ENCODE peak calls at places on chromosomes 6 and 20, in five cellular contexts. C, J, D, F and N are unnamed samples.

GRCh38 chr6:43274916-43275597 is 23.0 kb upstream of the SLC22A7 start:
- DNase-seq in F (no peak), C (no peak), D (no peak), J (no peak), N (peak; percentile 32)

GRCh38 chr6:152170702-152171667 is 363.5 kb downstream of the ESR1 start:
- DNase-seq in D (no peak), F (no peak), J (peak; percentile 97), C (peak; percentile 93), N (no peak)

GRCh38 chr20:46022411-46023147 is 6.4 kb upstream of the SLC12A5 start:
- DNase-seq in D (peak; percentile 68), C (peak; percentile 48), J (no peak), F (peak; percentile 78), N (peak; percentile 72)

GRCh38 chr6:91483415-91483814 is 896.5 kb upstream of the MAP3K7 start:
- DNase-seq in D (no peak), C (no peak), F (no peak), J (no peak), N (no peak)

GRCh38 chr6:159017757-159018559 is 18.0 kb upstream of the RSPH3 start:
- DNase-seq in J (no peak), F (no peak), C (no peak), D (no peak), N (no peak)

GRCh38 chr6:22673474-22673873 is 104.1 kb downstream of the HDGFL1 start:
- DNase-seq in D (no peak), F (no peak), C (no peak), J (no peak), N (no peak)

GRCh38 chr6:111602481-111603404 is 2.9 kb downstream of the TRAF3IP2 start:
- DNase-seq in J (peak; percentile 86), D (no peak), F (no peak), C (peak; percentile 61), N (no peak)

GRCh38 chr20:63544241-63544957 is 3.1 kb downstream of the SRMS start:
- DNase-seq in C (no peak), D (no peak), J (no peak), F (no peak), N (no peak)

GRCh38 chr6:143348531-143348930 is 102.0 kb downstream of the ADAT2 start:
- DNase-seq in D (no peak), J (no peak), C (no peak), F (no peak), N (no peak)

GRCh38 chr6:88982720-88983119 is 19.3 kb upstream of the RNGTT start:
- DNase-seq in D (peak; percentile 84), F (no peak), J (peak; percentile 84), C (peak; percentile 86), N (no peak)

GRCh38 chr6:12265795-12266194 is 24.4 kb upstream of the EDN1 start:
- DNase-seq in F (no peak), D (peak; percentile 91), C (peak; percentile 7), J (peak; percentile 81), N (no peak)

GRCh38 chr20:45934046-45934586 is 367 bp upstream of the PCIF1 start:
- DNase-seq in J (peak; percentile 52), C (peak; percentile 70), F (peak; percentile 79), D (peak; percentile 25), N (peak; percentile 26)

GRCh38 chr6:16805190-16805860 is 44.1 kb upstream of the ATXN1 start:
- DNase-seq in C (no peak), F (no peak), D (peak; percentile 69), J (peak; percentile 29), N (no peak)

GRCh38 chr6:165219629-165220028 is 89.8 kb downstream of the C6orf118 start:
- DNase-seq in C (no peak), F (no peak), J (no peak), D (no peak), N (no peak)
- H3K9me3 ChIP-seq in C (no peaks in the 10 kb centered on the region), F (no peaks in the 10 kb centered on the region), J (no peaks in the 10 kb centered on the region), D (no peaks in the 10 kb centered on the region), N (no peaks in the 10 kb centered on the region)

GRCh38 chr20:37456948-37457347 is 64.1 kb upstream of the NNAT start:
- DNase-seq in C (no peak), F (no peak), J (no peak), D (no peak), N (no peak)
- H3K9me3 ChIP-seq in C (no peaks in the 10 kb centered on the region), F (no peaks in the 10 kb centered on the region), J (no peaks in the 10 kb centered on the region), D (no peaks in the 10 kb centered on the region), N (peaks cover 12% of the 10 kb centered on the region)

DNA sequence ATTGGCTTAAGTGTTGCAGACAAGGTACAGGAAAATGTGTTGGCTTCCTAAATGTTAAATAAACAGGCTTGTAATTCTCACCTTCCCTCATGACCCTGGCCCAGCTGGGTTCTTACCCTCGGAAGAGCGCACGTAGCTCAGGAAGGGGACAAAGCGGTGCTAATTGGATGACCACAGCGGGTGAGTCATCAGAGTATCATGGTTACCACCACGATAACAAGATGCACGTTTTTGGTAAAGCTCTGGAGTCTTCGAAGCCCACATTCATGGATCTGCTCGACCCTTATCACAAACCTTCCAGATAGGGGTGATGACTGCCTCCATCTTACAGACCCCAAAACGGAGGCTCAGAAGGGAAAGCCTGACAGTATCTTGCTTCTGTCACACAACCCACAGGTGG is 32.8 kb downstream of the APCDD1L start:
- DNase-seq in F (peak; percentile 23), D (no peak), C (peak; percentile 41), J (peak; percentile 43), N (no peak)
- H3K9me3 ChIP-seq in F (peaks cover 10% of the 10 kb centered on the region), D (peaks cover 8% of the 10 kb centered on the region), C (no peaks in the 10 kb centered on the region), J (no peaks in the 10 kb centered on the region), N (peaks cover 2% of the 10 kb centered on the region)

GRCh38 chr6:110554441-110554840 is 78.0 kb upstream of the SLC22A16 start:
- DNase-seq in F (no peak), D (no peak), J (no peak), C (no peak), N (no peak)

GRCh38 chr6:110551088-110551487 is 74.7 kb upstream of the SLC22A16 start:
- DNase-seq in F (no peak), D (no peak), J (no peak), C (no peak), N (no peak)

GRCh38 chr6:110552076-110552475 is 75.7 kb upstream of the SLC22A16 start:
- DNase-seq in C (no peak), J (no peak), F (no peak), D (no peak), N (no peak)

GRCh38 chr6:110554966-110555460 is 78.6 kb upstream of the SLC22A16 start:
- DNase-seq in C (no peak), D (peak; percentile 27), J (no peak), F (no peak), N (no peak)

GRCh38 chr6:110552901-110553641 is 76.7 kb upstream of the SLC22A16 start:
- DNase-seq in J (no peak), F (no peak), C (no peak), D (no peak), N (no peak)
- H3K9me3 ChIP-seq in J (no peaks in the 10 kb centered on the region), F (no peaks in the 10 kb centered on the region), C (no peaks in the 10 kb centered on the region), D (no peaks in the 10 kb centered on the region), N (no peaks in the 10 kb centered on the region)

GRCh38 chr6:166850677-166851076 is 105.7 kb downstream of the RNASET2 start:
- DNase-seq in F (no peak), C (no peak), D (no peak), J (no peak), N (no peak)
- H3K9me3 ChIP-seq in F (no peaks in the 10 kb centered on the region), C (no peaks in the 10 kb centered on the region), D (no peaks in the 10 kb centered on the region), J (no peaks in the 10 kb centered on the region), N (no peaks in the 10 kb centered on the region)

DNA sequence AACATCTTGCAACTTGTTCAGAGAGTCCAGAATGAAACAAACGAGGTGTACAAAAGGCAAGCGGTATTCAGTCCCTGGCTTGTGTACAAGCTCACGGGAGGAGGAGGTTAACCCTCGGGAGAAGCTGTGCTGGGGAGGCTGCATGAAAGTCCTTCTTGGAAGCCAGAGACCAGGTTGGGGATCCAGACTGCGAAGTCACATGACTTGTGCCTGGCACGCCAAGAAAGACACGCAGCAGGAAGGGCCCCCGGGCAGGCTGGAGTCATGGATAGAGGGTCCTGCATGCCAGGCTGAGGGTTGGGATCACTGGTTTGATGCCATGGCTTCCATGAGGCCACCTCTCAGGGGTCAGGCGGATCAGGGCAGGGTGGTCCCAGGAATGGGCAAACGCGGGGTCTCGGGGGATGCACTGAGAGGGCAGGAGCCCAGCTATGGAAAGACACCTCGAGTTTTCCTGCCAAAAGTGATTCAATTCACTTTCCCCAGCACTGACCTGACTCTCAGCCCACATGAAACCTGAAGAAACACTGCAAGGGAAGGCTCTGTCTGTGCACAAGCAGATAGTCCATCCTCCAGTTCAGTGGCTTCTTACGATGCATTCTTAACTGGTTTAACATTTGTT is 79.4 kb downstream of the DLL1 start:
- DNase-seq in J (no peak), C (no peak), F (no peak), D (no peak), N (no peak)
- H3K9me3 ChIP-seq in J (no peaks in the 10 kb centered on the region), C (no peaks in the 10 kb centered on the region), F (no peaks in the 10 kb centered on the region), D (no peaks in the 10 kb centered on the region), N (no peaks in the 10 kb centered on the region)

GRCh38 chr6:2327591-2327990 is 82.2 kb upstream of the GMDS start:
- DNase-seq in J (no peak), D (no peak), C (no peak), F (no peak), N (no peak)

DNA sequence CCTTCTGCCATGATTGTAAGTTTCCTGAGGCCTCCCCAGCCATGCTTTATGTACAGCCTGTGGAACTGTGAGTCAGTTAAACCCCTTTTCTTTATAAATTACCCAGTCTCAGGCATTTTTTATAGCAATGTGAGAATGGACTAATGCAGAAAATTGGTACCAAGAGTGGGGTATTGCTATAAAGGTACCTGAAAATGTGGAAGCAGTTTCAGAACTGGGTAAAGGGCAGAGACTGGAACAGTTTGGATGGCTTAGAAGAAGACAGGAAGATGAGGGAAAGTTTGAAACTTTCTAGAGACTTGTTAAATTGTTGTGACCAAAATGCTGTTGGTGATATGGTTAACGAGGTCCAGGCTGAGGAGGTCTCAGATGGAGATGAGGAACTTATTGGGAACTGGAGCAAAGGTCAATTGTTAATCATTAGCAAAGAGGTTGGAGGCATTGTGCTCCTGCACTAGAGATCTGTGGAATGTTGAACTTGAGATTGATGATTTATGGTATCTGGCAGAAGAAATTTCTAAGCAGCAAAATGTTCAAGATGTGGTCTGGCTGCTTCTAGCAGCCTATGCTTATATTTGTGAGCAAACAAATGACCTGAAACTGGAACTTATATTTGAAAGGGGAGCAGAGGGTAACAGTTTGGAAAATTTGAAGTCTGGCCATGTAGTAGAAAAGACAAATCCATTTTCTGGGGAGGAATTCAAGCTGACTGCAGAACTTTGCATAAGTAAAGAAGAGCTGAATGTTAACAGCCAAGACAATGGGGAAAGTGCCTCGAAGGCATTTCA is 79.0 kb upstream of the GMDS start:
- DNase-seq in J (no peak), C (no peak), F (no peak), D (no peak), N (no peak)
- H3K9me3 ChIP-seq in J (no peaks in the 10 kb centered on the region), C (no peaks in the 10 kb centered on the region), F (peaks cover 6% of the 10 kb centered on the region), D (peaks cover 9% of the 10 kb centered on the region), N (peaks cover 10% of the 10 kb centered on the region)

GRCh38 chr6:128532827-128533226 is 12.4 kb upstream of the PTPRK start:
- DNase-seq in J (peak; percentile 38), C (no peak), D (peak; percentile 53), F (no peak), N (no peak)
- H3K9me3 ChIP-seq in J (no peaks in the 10 kb centered on the region), C (no peaks in the 10 kb centered on the region), D (no peaks in the 10 kb centered on the region), F (no peaks in the 10 kb centered on the region), N (no peaks in the 10 kb centered on the region)